ENCODE peak calls at places on chromosomes 4 and X, in nine cellular contexts. F, E, G, M, D, V, I, K and T are unnamed samples. For H3K36me3, the result is how much of the 10 kb centered on the place peaks cover.

GRCh38 chr4:101010987-101011386 is 336.3 kb downstream of the PPP3CA start:
- DNase-seq in V (no peak), M (no peak), I (no peak), E (no peak), K (no peak), D (no peak), F (no peak), G (no peak), T (no peak)

GRCh38 chrX:104166735-104167436 is 633 bp downstream of the FAM199X start:
- DNase-seq in I (no peak), M (no peak), E (no peak), F (peak), D (no peak), K (peak), V (no peak), G (no peak), T (no peak)

GRCh38 chr4:94650690-94651089 is 107.1 kb upstream of the BMPR1B start:
- DNase-seq in K (no peak), M (peak), V (no peak), D (no peak), I (no peak), G (no peak), E (no peak), F (no peak), T (no peak)

GRCh38 chr4:65880594-65880993 is 210.3 kb upstream of the EPHA5 start:
- DNase-seq in V (no peak), M (peak), F (no peak), K (no peak), D (no peak), I (no peak), E (no peak), G (no peak), T (no peak)

GRCh38 chr4:151422862-151423261 is 13.9 kb downstream of the FHIP1A start:
- DNase-seq in K (no peak), V (no peak), G (no peak), M (no peak), I (no peak), F (no peak), D (no peak), E (no peak), T (no peak)

GRCh38 chr4:13701937-13702446 is 74.5 kb upstream of the BOD1L1 start:
- DNase-seq in E (peak), V (peak), M (peak), F (no peak), D (peak), K (no peak), I (no peak), G (no peak), T (no peak)

GRCh38 chrX:102934624-102935023 is 2.4 kb upstream of the RAB40AL start:
- DNase-seq in K (no peak), D (peak), F (peak), V (peak), I (no peak), G (no peak), M (peak), E (no peak), T (peak)

GRCh38 chr4:76533314-76533713 is 98.3 kb downstream of the SHROOM3 start:
- DNase-seq in K (no peak), F (peak), E (no peak), M (no peak), I (no peak), D (no peak), G (no peak), V (no peak), T (no peak)

GRCh38 chr4:40718571-40718970 is 31.2 kb upstream of the NSUN7 start:
- DNase-seq in I (no peak), V (no peak), D (no peak), M (no peak), G (no peak), F (no peak), K (no peak), E (no peak), T (no peak)

GRCh38 chrX:72169008-72169728 is 12.4 kb upstream of the PIN4 start:
- DNase-seq in F (no peak), E (no peak), M (peak), K (no peak), G (no peak), V (no peak), I (no peak), D (peak), T (peak)

GRCh38 chrX:22690116-22690515 is 309.6 kb upstream of the DDX53 start:
- DNase-seq in I (no peak), M (peak), V (no peak), F (no peak), D (peak), G (no peak), K (no peak), E (no peak), T (no peak)

GRCh38 chr4:187480146-187481145 is 515.1 kb upstream of the ZFP42 start:
- DNase-seq in I (no peak), E (no peak), G (no peak), K (no peak), D (peak), F (peak), M (peak), V (peak), T (no peak)

GRCh38 chrX:63784902-63785692 is at the start of gene ARHGEF9:
- DNase-seq in F (peak), M (peak), I (peak), D (peak), G (no peak), V (no peak), E (no peak), K (no peak), T (no peak)

GRCh38 chr4:125547842-125548241 is 233.1 kb downstream of the FAT4 start:
- DNase-seq in F (no peak), I (no peak), E (no peak), V (no peak), G (no peak), M (peak), D (peak), K (no peak), T (no peak)

GRCh38 chrX:23952984-23953907 is 45.4 kb downstream of the CXorf58 start:
- DNase-seq in V (no peak), M (no peak), E (no peak), D (no peak), G (no peak), F (peak), K (no peak), I (no peak), T (peak)

GRCh38 chr4:177077095-177077494 is 232.6 kb upstream of the NEIL3 start:
- DNase-seq in E (no peak), D (no peak), M (no peak), V (no peak), I (no peak), F (no peak), G (no peak), K (no peak), T (no peak)

GRCh38 chr4:87073570-87074470 is 139.0 kb downstream of the AFF1 start:
- DNase-seq in M (peak), D (peak), E (no peak), F (peak), K (no peak), V (no peak), I (peak), G (no peak), T (peak)

GRCh38 chr4:79074040-79074439 is 134.8 kb upstream of the PAQR3 start:
- DNase-seq in V (no peak), M (no peak), K (no peak), I (no peak), D (no peak), F (no peak), E (no peak), G (no peak), T (no peak)

GRCh38 chr4:17898553-17898952 is 87.8 kb downstream of the NCAPG start:
- DNase-seq in V (no peak), G (no peak), K (no peak), I (no peak), D (no peak), E (no peak), F (no peak), M (no peak), T (no peak)

GRCh38 chr4:173151496-173151895 is 17.1 kb upstream of the GALNT7 start:
- DNase-seq in V (no peak), G (no peak), I (no peak), F (no peak), K (no peak), E (no peak), D (no peak), M (no peak), T (no peak)

GRCh38 chrX:40622741-40623536 is at the start of gene MPC1L:
- DNase-seq in V (no peak), F (no peak), G (no peak), D (no peak), I (no peak), E (no peak), K (no peak), M (no peak), T (no peak)

GRCh38 chr4:37447886-37448285 is 203.3 kb downstream of the NWD2 start:
- DNase-seq in M (peak), K (no peak), D (no peak), E (no peak), I (no peak), V (no peak), G (no peak), F (no peak), T (no peak)

GRCh38 chr4:124515591-124515990 is 196.9 kb downstream of the ANKRD50 start:
- DNase-seq in K (no peak), M (no peak), E (no peak), F (no peak), D (no peak), V (no peak), I (no peak), G (no peak), T (no peak)

GRCh38 chr4:139599076-139599475 is 43.1 kb upstream of the SETD7 start:
- DNase-seq in K (no peak), M (no peak), I (no peak), E (no peak), F (no peak), G (no peak), V (no peak), D (no peak), T (no peak)

GRCh38 chr4:43374352-43374751 is 481.8 kb downstream of the GRXCR1 start:
- DNase-seq in I (no peak), V (peak), D (no peak), E (no peak), K (no peak), M (no peak), F (no peak), G (no peak), T (no peak)

GRCh38 chr4:48898733-48899431 is 7.7 kb downstream of the OCIAD2 start:
- DNase-seq in D (peak), I (no peak), E (no peak), G (no peak), M (peak), K (no peak), V (peak), F (no peak), T (peak)

GRCh38 chrX:41457618-41458192 is 10.6 kb downstream of the NYX start:
- DNase-seq in E (no peak), I (no peak), F (no peak), M (no peak), K (no peak), G (no peak), V (no peak), D (peak), T (no peak)

GRCh38 chr4:82293304-82293703 is 80.5 kb downstream of the HNRNPD start:
- DNase-seq in G (no peak), I (no peak), D (no peak), V (no peak), M (no peak), K (no peak), E (no peak), F (no peak), T (peak)

GRCh38 chr4:137946423-137946822 is 295.7 kb downstream of the SLC7A11 start:
- DNase-seq in D (no peak), F (no peak), V (no peak), K (no peak), M (no peak), I (no peak), G (no peak), E (no peak), T (no peak)

GRCh38 chrX:15143825-15144121 is 126.1 kb downstream of the ASB9 start:
- DNase-seq in F (no peak), E (no peak), D (no peak), I (no peak), K (no peak), M (no peak), G (no peak), V (no peak), T (no peak)

GRCh38 chr4:185846550-185847210 is 34.7 kb upstream of the SORBS2 start:
- DNase-seq in K (no peak), V (peak), F (no peak), E (no peak), I (no peak), D (no peak), M (no peak), G (no peak), T (no peak)

GRCh38 chr4:7206856-7207567 is 14.7 kb downstream of the SORCS2 start:
- DNase-seq in G (peak), F (peak), I (peak), M (peak), K (peak), V (peak), D (peak), E (no peak), T (no peak)

GRCh38 chr4:87950516-87950915 is 25.0 kb upstream of the SPP1 start:
- DNase-seq in G (no peak), E (no peak), K (no peak), F (no peak), M (no peak), D (no peak), I (no peak), V (no peak), T (peak)

GRCh38 chr4:118741456-118741855 is 56.3 kb downstream of the METTL14 start:
- DNase-seq in M (peak), D (peak), E (no peak), G (no peak), K (no peak), F (no peak), I (no peak), V (no peak), T (no peak)
- H3K36me3 ChIP-seq in M (under half), D (under half), E (under half), G (under half), K (half or more), F (under half), I (under half), V (half or more), T (half or more)

GRCh38 chr4:145734051-145734450 is 54.1 kb downstream of the C4orf51 start:
- DNase-seq in D (peak), M (peak), I (no peak), K (no peak), G (no peak), V (peak), E (no peak), F (no peak), T (no peak)
- H3K27ac ChIP-seq in D (peak), M (no peak), I (peak), K (peak), G (peak), V (peak), E (no peak), F (peak), T (no peak)

GRCh38 chrX:150692296-150692695 is 900 bp upstream of the MTMR1 start:
- DNase-seq in M (no peak), F (no peak), K (no peak), D (no peak), E (no peak), G (no peak), I (no peak), V (no peak), T (peak)
- H3K4me3 ChIP-seq in M (peak), F (no peak), K (peak), D (no peak), E (peak), G (peak), I (peak), V (no peak), T (peak)

GRCh38 chrX:76796311-76796710 is 368.8 kb downstream of the MAGEE1 start:
- DNase-seq in I (no peak), K (no peak), V (no peak), M (no peak), F (no peak), E (no peak), D (no peak), G (no peak), T (no peak)
- H3K36me3 ChIP-seq in I (under half), K (under half), V (under half), M (under half), F (under half), E (under half), D (under half), G (under half), T (under half)